ENCODE peak calls at places on chromosomes 6 and 20, in nine cellular contexts. C is stimulated activated CD4-positive, alpha-beta T cell treated with anti-CD3 and anti-CD28 coated beads, TNF-alpha, amount 100 ng/mL, for 4 hours; D is Panc1; G is ACHN; Y is activated CD4-positive, alpha-beta T cell treated with anti-CD3 and anti-CD28 coated beads for 4 hours; Q is DMS79 treated with DMSO at 0.1 percent for 48 hours; N is PC-3; L is aorta; F is DMS153. E is an unnamed sample.

GRCh38 chr6:123829302-123829953 is 25.8 kb downstream of the NKAIN2 start:
- DNase-seq in C (no peak), D (no peak), G (peak; percentile 73), Y (no peak), Q (peak; percentile 75), N (no peak), L (no peak), F (no peak), E (no peak)

GRCh38 chr6:80440496-80441160 is 334.2 kb downstream of the BCKDHB start:
- DNase-seq in C (no peak), D (no peak), G (no peak), Y (no peak), Q (peak; percentile 11), N (no peak), L (no peak), F (peak; percentile 34), E (no peak)

GRCh38 chr6:109767961-109768360 is 76.9 kb downstream of the FIG4 start:
- DNase-seq in C (no peak), D (no peak), G (no peak), Y (no peak), Q (no peak), N (peak; percentile 47), L (peak; percentile 44), F (no peak), E (no peak)

GRCh38 chr20:49270177-49270576 is 7.7 kb downstream of the ZNFX1 start:
- DNase-seq in C (no peak), D (no peak), G (no peak), Y (no peak), Q (no peak), N (no peak), L (no peak), F (no peak), E (no peak)

GRCh38 chr6:44086931-44087574 is 40.2 kb downstream of the MRPL14 start:
- DNase-seq in C (no peak), D (no peak), G (no peak), Y (no peak), Q (no peak), N (peak; percentile 22), L (no peak), F (peak; percentile 1), E (peak; percentile 72)

GRCh38 chr20:57847104-57847503 is 137.3 kb upstream of the PMEPA1 start:
- DNase-seq in C (no peak), D (no peak), G (no peak), Y (no peak), Q (no peak), N (no peak), L (no peak), F (no peak), E (no peak)

GRCh38 chr6:6885521-6886088 is 222.2 kb upstream of the RREB1 start:
- DNase-seq in C (no peak), D (no peak), G (no peak), Y (no peak), Q (no peak), N (no peak), L (peak; percentile 86), F (no peak), E (peak; percentile 60)

GRCh38 chr20:20820780-20821495 is 108.5 kb upstream of the RALGAPA2 start:
- DNase-seq in C (no peak), D (no peak), G (no peak), Y (no peak), Q (no peak), N (no peak), L (no peak), F (no peak), E (no peak)

GRCh38 chr6:79158856-79159516 is 75.5 kb downstream of the HMGN3 start:
- DNase-seq in C (no peak), D (no peak), G (peak; percentile 94), Y (no peak), Q (no peak), N (peak; percentile 2), L (no peak), F (no peak), E (no peak)

GRCh38 chr20:59777814-59778575 is 155.4 kb downstream of the SYCP2 start:
- DNase-seq in C (no peak), D (no peak), G (no peak), Y (no peak), Q (no peak), N (no peak), L (no peak), F (no peak), E (no peak)

GRCh38 chr6:35905841-35906498 is 14.9 kb downstream of the SRPK1 start:
- DNase-seq in C (no peak), D (no peak), G (no peak), Y (no peak), Q (no peak), N (no peak), L (no peak), F (no peak), E (no peak)

GRCh38 chr6:142395768-142396231 is 94.0 kb downstream of the ADGRG6 start:
- DNase-seq in C (no peak), D (no peak), G (no peak), Y (no peak), Q (no peak), N (no peak), L (no peak), F (no peak), E (no peak)

GRCh38 chr20:19047040-19047950 is 165.1 kb upstream of the SLC24A3 start:
- DNase-seq in C (no peak), D (no peak), G (no peak), Y (no peak), Q (peak; percentile 64), N (peak; percentile 92), L (peak; percentile 74), F (no peak), E (peak; percentile 66)

GRCh38 chr20:46253391-46253790 is 54.9 kb downstream of the CDH22 start:
- DNase-seq in C (no peak), D (no peak), G (peak; percentile 49), Y (no peak), Q (no peak), N (peak; percentile 58), L (no peak), F (peak; percentile 72), E (no peak)

GRCh38 chr6:28885149-28885738 is 38.5 kb downstream of the TRIM27 start:
- DNase-seq in C (no peak), D (no peak), G (peak; percentile 78), Y (no peak), Q (no peak), N (no peak), L (no peak), F (no peak), E (no peak)

GRCh38 chr6:2953098-2953497 is 18.3 kb downstream of the SERPINB6 start:
- DNase-seq in C (no peak), D (no peak), G (no peak), Y (no peak), Q (no peak), N (no peak), L (no peak), F (no peak), E (no peak)

GRCh38 chr6:132270745-132271414 is 130.4 kb downstream of the MOXD1 start:
- DNase-seq in C (no peak), D (no peak), G (no peak), Y (no peak), Q (no peak), N (peak; percentile 1), L (no peak), F (peak; percentile 76), E (no peak)

GRCh38 chr6:120826253-120826652 is 508.0 kb downstream of the TBC1D32 start:
- DNase-seq in C (no peak), D (peak; percentile 22), G (peak; percentile 34), Y (no peak), Q (no peak), N (peak; percentile 65), L (no peak), F (no peak), E (no peak)

GRCh38 chr6:87798393-87799278 is 96.6 kb upstream of the AKIRIN2 start:
- DNase-seq in C (no peak), D (no peak), G (no peak), Y (no peak), Q (no peak), N (no peak), L (no peak), F (no peak), E (no peak)

E was measured in psoas muscle.